ENCODE peak calls at places on chromosomes 2 and 18, in seven cellular contexts. L is RWPE1, U is amniotic stem cell, I is Daoy, E is astrocyte of the cerebellum, S is NCI-H345, N is KG1. Z is an unnamed sample.

GRCh38 chr2:216654528-216655052 is 21.4 kb downstream of the IGFBP2 start:
- DNase-seq in L (no peak), S (no peak), I (no peak), E (no peak), U (no peak), N (no peak), Z (no peak)

GRCh38 chr2:8761529-8762164 is 75.8 kb downstream of the KIDINS220 start:
- DNase-seq in U (peak), I (no peak), L (peak), N (peak), E (peak), S (peak), Z (no peak)

GRCh38 chr2:219000569-219000960 is 7.3 kb upstream of the CRYBA2 start:
- DNase-seq in U (no peak), I (no peak), N (no peak), L (no peak), E (no peak), S (peak), Z (no peak)

GRCh38 chr2:12071343-12071742 is 324.9 kb downstream of the LPIN1 start:
- DNase-seq in U (no peak), I (no peak), N (no peak), S (no peak), E (no peak), L (no peak), Z (no peak)

GRCh38 chr2:219433666-219434467 is 776 bp upstream of the SPEG start:
- DNase-seq in I (peak), E (no peak), L (no peak), U (no peak), N (no peak), S (no peak), Z (no peak)

GRCh38 chr2:232883116-232883721 is 13.2 kb downstream of the SNORC start:
- DNase-seq in E (no peak), L (no peak), S (no peak), U (no peak), I (no peak), N (no peak), Z (no peak)

GRCh38 chr2:200219400-200220113 is 86.9 kb upstream of the SPATS2L start:
- DNase-seq in U (no peak), N (no peak), S (no peak), I (no peak), E (no peak), L (no peak), Z (no peak)

GRCh38 chr2:151171186-151171585 is 90.5 kb downstream of the RBM43 start:
- DNase-seq in S (no peak), U (no peak), I (no peak), N (no peak), L (no peak), E (no peak), Z (no peak)

GRCh38 chr18:63890950-63891304 is 3.4 kb downstream of the SERPINB2 start:
- DNase-seq in S (peak), U (no peak), L (no peak), I (peak), E (no peak), N (no peak), Z (no peak)

GRCh38 chr2:43139501-43139900 is 86.9 kb downstream of the ZFP36L2 start:
- DNase-seq in U (no peak), S (no peak), E (no peak), I (no peak), L (no peak), N (no peak), Z (no peak)

GRCh38 chr2:30149513-30149912 is 2.7 kb downstream of the YPEL5 start:
- DNase-seq in U (no peak), S (no peak), E (no peak), I (peak), N (no peak), L (no peak), Z (no peak)

GRCh38 chr2:218257390-218257981 is 3.3 kb upstream of the GPBAR1 start:
- DNase-seq in U (no peak), N (peak), L (peak), I (peak), S (no peak), E (no peak), Z (no peak)

GRCh38 chr2:63850650-63851049 is 9.0 kb downstream of the UGP2 start:
- DNase-seq in L (no peak), I (no peak), U (no peak), N (no peak), E (no peak), S (no peak), Z (no peak)

GRCh38 chr2:172643142-172643541 is 87.3 kb downstream of the PDK1 start:
- DNase-seq in L (peak), E (no peak), I (peak), U (no peak), S (no peak), N (no peak), Z (no peak)

GRCh38 chr2:166419616-166419934 is 43.8 kb upstream of the SCN9A start:
- DNase-seq in E (peak), L (peak), N (no peak), U (no peak), S (peak), I (peak), Z (no peak)

GRCh38 chr2:199983534-199983933 is 28.2 kb downstream of the MAIP1 start:
- DNase-seq in L (no peak), S (no peak), U (no peak), I (no peak), E (no peak), N (no peak), Z (no peak)

GRCh38 chr18:2411381-2411977 is 159.8 kb downstream of the METTL4 start:
- DNase-seq in N (no peak), S (no peak), E (peak), U (no peak), I (peak), L (peak), Z (no peak)

GRCh38 chr2:154696771-154697170 is 1.7 kb upstream of the KCNJ3 start:
- DNase-seq in N (no peak), U (no peak), S (no peak), L (no peak), I (no peak), E (no peak), Z (no peak)

GRCh38 chr2:22893773-22894517 is 491.0 kb upstream of the KLHL29 start:
- DNase-seq in E (no peak), S (no peak), N (no peak), L (no peak), U (no peak), I (no peak), Z (no peak)

GRCh38 chr2:106956879-106957278 is 70.9 kb upstream of the ST6GAL2 start:
- DNase-seq in L (no peak), E (peak), U (peak), S (no peak), I (peak), N (no peak), Z (no peak)

GRCh38 chr2:150698016-150698661 is 210.7 kb upstream of the RND3 start:
- DNase-seq in E (no peak), S (no peak), L (no peak), U (peak), I (no peak), N (no peak), Z (no peak)

GRCh38 chr2:85755122-85756027 is 1.6 kb downstream of the ATOH8 start:
- DNase-seq in S (no peak), L (no peak), I (peak), E (no peak), N (no peak), U (no peak), Z (no peak)

GRCh38 chr18:74333091-74333490 is 17.5 kb downstream of the C18orf63 start:
- DNase-seq in L (no peak), E (no peak), U (no peak), I (no peak), S (no peak), N (no peak), Z (no peak)